ENCODE peak calls at places on chromosomes 7 and 10, in four cellular contexts. K is fibroblast of lung, Y is hepatocyte, D is neuronal stem cell. E is an unnamed sample. For H3K27me3, the result is how much of the 10 kb centered on the place peaks cover.

GRCh38 chr7:130901209-130901783 is 167.3 kb upstream of the KLF14 start:
- DNase-seq in K (peak), Y (peak), D (no peak), E (no peak)

GRCh38 chr10:15684768-15685167 is 35.0 kb downstream of the ITGA8 start:
- DNase-seq in K (no peak), Y (no peak), D (no peak), E (no peak)

GRCh38 chr10:51832652-51833383 is 133.4 kb upstream of the CSTF2T start:
- DNase-seq in K (peak), Y (no peak), D (no peak), E (no peak)

GRCh38 chr7:159103382-159104187 is 41.1 kb downstream of the VIPR2 start:
- DNase-seq in K (no peak), Y (no peak), D (no peak), E (no peak)

GRCh38 chr7:106568680-106569499 is 92.1 kb downstream of the CCDC71L start:
- DNase-seq in K (peak), Y (peak), D (no peak), E (no peak)

GRCh38 chr7:17623546-17624185 is 316.6 kb downstream of the SNX13 start:
- DNase-seq in K (peak), Y (no peak), D (no peak), E (no peak)

GRCh38 chr10:115861864-115862263 is 411.1 kb downstream of the GFRA1 start:
- DNase-seq in K (peak), Y (peak), D (no peak), E (no peak)

GRCh38 chr10:62464308-62464707 is 90.1 kb downstream of the ZNF365 start:
- DNase-seq in K (peak), Y (no peak), D (no peak), E (no peak)

GRCh38 chr7:75983471-75984129 is 10.8 kb downstream of the TMEM120A start:
- DNase-seq in K (no peak), Y (no peak), D (no peak), E (no peak)

GRCh38 chr10:120308590-120308989 is 148.4 kb upstream of the PLPP4 start:
- DNase-seq in K (no peak), Y (no peak), D (no peak), E (no peak)

GRCh38 chr7:24882989-24883631 is 96.9 kb downstream of the OSBPL3 start:
- DNase-seq in K (peak), Y (no peak), D (no peak), E (no peak)

GRCh38 chr10:70130878-70131559 is 1.6 kb downstream of the AIFM2 start:
- DNase-seq in K (peak), Y (no peak), D (no peak), E (no peak)

GRCh38 chr7:128154519-128154918 is 86.6 kb upstream of the LEP start:
- DNase-seq in K (no peak), Y (no peak), D (no peak), E (no peak)

GRCh38 chr7:2288986-2289611 is 25.1 kb downstream of the SNX8 start:
- DNase-seq in K (no peak), Y (no peak), D (no peak), E (no peak)

GRCh38 chr7:107559864-107560263 is 3.9 kb downstream of the COG5 start:
- DNase-seq in K (peak), Y (no peak), D (no peak), E (no peak)

GRCh38 chr10:100340948-100341847 is 5.8 kb upstream of the SCD start:
- DNase-seq in K (no peak), Y (peak), D (no peak), E (no peak)

GRCh38 chr10:100345570-100346330 is 1.3 kb upstream of the SCD start:
- DNase-seq in K (peak), Y (no peak), D (no peak), E (no peak)

GRCh38 chr10:100344386-100344785 is 2.6 kb upstream of the SCD start:
- DNase-seq in K (no peak), Y (no peak), D (no peak), E (no peak)

GRCh38 chr10:100341953-100342626 is 4.9 kb upstream of the SCD start:
- DNase-seq in K (peak), Y (peak), D (peak), E (peak)

GRCh38 chr10:100342627-100342972 is 4.4 kb upstream of the SCD start:
- DNase-seq in K (no peak), Y (no peak), D (no peak), E (no peak)
- H2AFZ ChIP-seq in K (no peak), Y (no peak), D (peak), E (no peak)

DNA sequence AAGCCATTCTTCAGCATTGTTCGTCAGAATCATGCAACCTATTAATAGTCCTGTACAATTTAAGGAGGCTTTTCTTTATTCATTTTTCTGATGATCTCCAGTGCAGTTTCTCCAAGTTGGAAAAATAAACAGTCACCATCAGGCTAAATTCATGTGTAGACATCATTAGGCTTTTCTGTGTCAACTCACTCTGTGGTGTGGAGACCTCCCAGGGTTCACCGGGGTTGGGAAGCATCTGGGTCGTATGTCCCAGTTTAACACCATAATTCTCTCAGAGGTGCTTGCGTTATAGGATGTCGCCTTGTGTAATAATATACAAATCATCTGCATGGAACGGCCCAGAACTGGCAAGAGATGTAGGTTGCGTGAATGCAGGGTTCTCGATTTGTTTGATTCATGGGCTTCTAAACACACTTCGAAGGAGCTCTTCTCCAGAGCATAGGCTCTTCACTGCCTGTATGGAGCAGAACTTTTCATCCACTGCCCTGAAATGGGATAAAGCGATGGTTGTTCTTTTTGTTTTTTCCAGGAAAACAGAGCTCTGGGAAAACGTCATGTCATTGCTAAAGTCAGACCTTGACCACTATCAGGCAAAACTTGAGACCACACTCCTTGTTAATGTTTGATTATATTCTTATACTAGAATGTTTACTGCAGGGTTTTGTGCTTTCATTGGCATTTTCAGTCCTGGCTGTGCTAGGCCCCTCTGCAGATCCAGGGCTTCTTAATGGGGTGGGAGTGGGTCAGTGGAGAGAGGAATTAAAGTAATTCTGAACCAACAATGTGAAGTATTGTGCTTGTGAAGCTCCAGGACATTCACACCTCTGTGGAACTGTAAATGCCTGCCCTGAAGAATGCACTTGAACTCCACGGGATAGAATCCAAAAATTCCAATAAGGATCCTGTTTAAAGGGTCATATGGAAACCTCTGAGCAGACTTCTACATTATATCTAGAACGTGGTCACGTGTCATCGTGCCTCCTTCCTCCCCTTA is 172.8 kb downstream of the TRIL start:
- DNase-seq in K (no peak), Y (no peak), D (no peak), E (no peak)
- H3K27me3 ChIP-seq in K (under half), Y (under half), D (under half), E (under half)

DNA sequence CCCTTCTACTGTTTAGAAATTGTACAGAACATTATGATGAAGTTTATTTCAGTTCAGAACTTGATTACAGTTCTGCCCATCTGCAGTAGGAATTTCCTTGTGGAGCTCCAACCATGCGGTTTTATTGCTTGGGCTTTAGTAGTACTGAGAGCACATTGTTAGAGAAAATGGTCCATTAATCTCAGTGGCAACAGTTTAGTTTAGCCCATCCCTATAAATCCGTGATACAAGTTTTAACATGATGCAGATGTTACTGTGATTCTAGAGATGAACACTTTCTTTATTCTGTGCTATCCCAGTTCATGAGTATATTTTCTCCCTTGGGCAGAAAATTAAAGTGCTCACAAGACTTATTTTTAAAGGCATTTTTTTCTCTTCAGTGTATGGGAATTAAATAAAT is 84.8 kb upstream of the FZD8 start:
- DNase-seq in K (no peak), Y (peak), D (no peak), E (no peak)
- H2AFZ ChIP-seq in K (no peak), Y (no peak), D (no peak), E (no peak)

DNA sequence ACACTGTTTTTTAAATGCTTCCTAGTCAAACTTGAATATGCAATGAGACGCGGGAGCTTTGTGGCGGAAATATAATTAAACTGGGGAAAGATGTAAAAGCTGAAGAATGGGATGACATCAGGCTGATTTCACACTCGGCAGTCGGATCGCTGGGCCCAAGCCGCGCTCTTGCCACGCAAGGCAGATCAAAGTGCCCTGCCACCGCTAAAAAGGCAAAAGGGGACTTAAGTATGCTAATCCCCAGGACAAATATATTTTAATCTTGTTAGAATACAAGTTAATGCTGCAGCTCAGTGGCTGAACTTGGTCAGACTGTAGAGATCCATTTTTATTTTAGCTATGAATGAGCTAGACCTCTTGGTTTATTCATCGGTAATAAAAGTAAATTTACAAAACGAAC is 13.8 kb downstream of the EN2 start:
- DNase-seq in K (no peak), Y (no peak), D (no peak), E (no peak)
- H3K27me3 ChIP-seq in K (under half), Y (half or more), D (under half), E (half or more)

DNA sequence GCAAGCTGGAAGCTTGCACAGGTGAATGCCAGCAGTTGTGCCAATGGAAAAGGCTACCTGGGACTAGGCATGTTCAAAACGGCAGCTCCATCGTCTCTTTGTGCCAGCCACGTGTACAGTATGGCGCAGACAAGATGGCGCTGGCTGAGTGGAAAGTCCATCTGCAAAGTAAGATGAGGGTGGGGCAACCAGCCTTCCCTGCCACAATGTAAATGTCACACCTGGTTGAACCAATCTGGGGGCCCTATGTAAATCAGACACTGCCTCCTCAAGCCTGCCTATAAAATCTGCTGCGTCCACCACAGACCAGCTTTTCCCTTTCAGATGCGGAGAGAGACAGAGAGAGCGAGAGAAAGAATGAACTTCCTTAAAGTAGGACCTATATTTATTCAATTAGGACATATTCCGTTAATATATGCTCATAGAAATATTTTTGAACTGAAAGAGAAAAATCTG is 18.5 kb upstream of the C7orf33 start:
- DNase-seq in K (no peak), Y (no peak), D (no peak), E (peak)
- H2AFZ ChIP-seq in K (no peak), Y (no peak), D (no peak), E (no peak)